ENCODE peak calls at places on chromosomes 6 and 20, in ten cellular contexts. O is right atrium auricular region; Y is stimulated activated CD4-positive, alpha-beta T cell treated with anti-CD3 and anti-CD28 coated beads, Interleukin-4, amount 100 ng/mL, for 48 hours; M is WTC11; H is NCI-H345; N is fibroblast of mammary gland; G is EH; J is GM20000; W is HFF-Myc; S is GM13977. P is an unnamed sample.

GRCh38 chr6:106216527-106216926 is 109.0 kb downstream of the ATG5 start:
- DNase-seq in W (no peak), J (no peak), G (no peak), M (no peak), Y (no peak), N (peak), H (no peak), O (no peak), S (no peak), P (peak)

GRCh38 chr20:56691325-56691990 is 62.4 kb downstream of the TFAP2C start:
- DNase-seq in W (no peak), Y (no peak), N (no peak), S (no peak), M (no peak), G (no peak), H (no peak), J (no peak), O (no peak), P (no peak)

GRCh38 chr6:39189915-39190544 is 39.2 kb downstream of the KCNK5 start:
- DNase-seq in W (no peak), N (no peak), H (no peak), S (peak), J (peak), G (peak), O (peak), Y (no peak), M (peak), P (peak)

GRCh38 chr6:148303616-148304015 is 39.0 kb upstream of the SASH1 start:
- DNase-seq in Y (no peak), J (no peak), M (no peak), G (no peak), N (no peak), W (no peak), S (no peak), O (no peak), H (no peak), P (no peak)

GRCh38 chr6:158653577-158654354 is 3.9 kb downstream of the SYTL3 start:
- DNase-seq in M (no peak), J (peak), W (no peak), G (no peak), O (peak), N (no peak), Y (peak), S (peak), H (no peak), P (peak)

GRCh38 chr20:62936996-62937352 is 973 bp upstream of the GID8 start:
- DNase-seq in Y (no peak), O (no peak), G (peak), W (no peak), N (peak), S (peak), M (no peak), J (no peak), H (no peak), P (peak)

GRCh38 chr6:689223-689622 is 3.7 kb downstream of the EXOC2 start:
- DNase-seq in H (no peak), Y (no peak), N (no peak), O (no peak), G (no peak), M (no peak), S (no peak), W (no peak), J (no peak), P (no peak)

GRCh38 chr6:30983439-30983838 is at the start of gene MUC21:
- DNase-seq in W (no peak), M (no peak), G (no peak), O (no peak), H (no peak), N (no peak), J (no peak), S (no peak), Y (no peak), P (no peak)

GRCh38 chr20:40508821-40509220 is 180.2 kb downstream of the MAFB start:
- DNase-seq in W (no peak), N (peak), Y (no peak), H (no peak), O (no peak), M (no peak), G (peak), J (no peak), S (no peak), P (no peak)